ENCODE peak calls at places on chromosomes 11 and 22, in seven cellular contexts. A, S, L, G, Z, T and R are unnamed samples.

GRCh38 chr11:74777877-74778276 is 29.2 kb downstream of the RNF169 start:
- DNase-seq in A (no peak), S (no peak), L (no peak), G (no peak), Z (no peak), T (no peak), R (no peak)

GRCh38 chr22:34878996-34879395 is 187.0 kb upstream of the ISX start:
- DNase-seq in A (no peak), S (no peak), L (no peak), G (no peak), Z (no peak), T (no peak), R (no peak)

GRCh38 chr11:130873766-130874165 is 42.5 kb downstream of the SNX19 start:
- DNase-seq in A (no peak), S (no peak), L (no peak), G (no peak), Z (no peak), T (no peak), R (no peak)

GRCh38 chr11:92324890-92325289 is 100.3 kb downstream of the FAT3 start:
- DNase-seq in A (no peak), S (no peak), L (no peak), G (no peak), Z (no peak), T (no peak), R (no peak)

GRCh38 chr11:119882316-119882715 is 153.3 kb upstream of the NECTIN1 start:
- DNase-seq in A (no peak), S (no peak), L (no peak), G (no peak), Z (no peak), T (no peak), R (no peak)

GRCh38 chr11:71249301-71249700 is 3.1 kb downstream of the SHANK2 start:
- DNase-seq in A (no peak), S (peak; percentile 25), L (peak; percentile 22), G (peak; percentile 24), Z (no peak), T (no peak), R (no peak)

GRCh38 chr22:49307870-49308269 is 519.8 kb downstream of the BRD1 start:
- DNase-seq in A (no peak), S (peak; percentile 9), L (peak; percentile 12), G (peak; percentile 40), Z (no peak), T (no peak), R (peak; percentile 3)

GRCh38 chr22:25176175-25176574 is 23.5 kb upstream of the CRYBB3 start:
- DNase-seq in A (no peak), S (no peak), L (no peak), G (no peak), Z (no peak), T (no peak), R (no peak)

GRCh38 chr11:78838417-78838816 is 263.8 kb upstream of the NARS2 start:
- DNase-seq in A (no peak), S (no peak), L (no peak), G (no peak), Z (no peak), T (no peak), R (no peak)

GRCh38 chr11:79076526-79077115 is 364.2 kb downstream of the TENM4 start:
- DNase-seq in A (no peak), S (peak; percentile 50), L (peak; percentile 34), G (no peak), Z (peak; percentile 31), T (peak; percentile 51), R (peak; percentile 47)

GRCh38 chr11:109680127-109680526 is 258.1 kb downstream of the C11orf87 start:
- DNase-seq in A (no peak), S (no peak), L (no peak), G (no peak), Z (no peak), T (no peak), R (no peak)

GRCh38 chr11:10798330-10798980 is 10.3 kb downstream of the EIF4G2 start:
- DNase-seq in A (no peak), S (no peak), L (no peak), G (no peak), Z (no peak), T (no peak), R (no peak)

GRCh38 chr11:4606231-4607015 is 1.6 kb downstream of the TRIM68 start:
- DNase-seq in A (no peak), S (no peak), L (peak; percentile 25), G (no peak), Z (no peak), T (no peak), R (peak; percentile 22)

GRCh38 chr11:66297610-66298009 is 5.9 kb downstream of the TMEM151A start:
- DNase-seq in A (no peak), S (no peak), L (no peak), G (no peak), Z (no peak), T (no peak), R (no peak)

GRCh38 chr11:132158091-132158490 is 787.7 kb downstream of the NTM start:
- DNase-seq in A (no peak), S (peak; percentile 27), L (no peak), G (no peak), Z (peak; percentile 17), T (no peak), R (no peak)

GRCh38 chr22:38072322-38073149 is 11.4 kb downstream of the SLC16A8 start:
- DNase-seq in A (no peak), S (no peak), L (no peak), G (peak; percentile 58), Z (no peak), T (no peak), R (no peak)

GRCh38 chr11:746289-747175 is 732 bp upstream of the TALDO1 start:
- DNase-seq in A (peak; percentile 29), S (no peak), L (no peak), G (peak; percentile 65), Z (peak; percentile 45), T (no peak), R (no peak)

GRCh38 chr22:28141614-28142013 is 222.6 kb upstream of the PITPNB start:
- DNase-seq in A (no peak), S (no peak), L (no peak), G (no peak), Z (no peak), T (no peak), R (no peak)

GRCh38 chr22:28139993-28140392 is 220.9 kb upstream of the PITPNB start:
- DNase-seq in A (no peak), S (no peak), L (no peak), G (no peak), Z (no peak), T (no peak), R (no peak)

GRCh38 chr22:28143206-28143605 is 224.2 kb upstream of the PITPNB start:
- DNase-seq in A (no peak), S (no peak), L (no peak), G (no peak), Z (no peak), T (no peak), R (no peak)

GRCh38 chr22:28143961-28144745 is 225.1 kb upstream of the PITPNB start:
- DNase-seq in A (no peak), S (no peak), L (no peak), G (no peak), Z (no peak), T (no peak), R (no peak)

GRCh38 chr22:28142361-28142801 is 223.3 kb upstream of the PITPNB start:
- DNase-seq in A (no peak), S (no peak), L (no peak), G (no peak), Z (no peak), T (no peak), R (no peak)
- H3K4me3 ChIP-seq in A (no peak overlapping the region), S (no peak overlapping the region), L (no peak overlapping the region), G (no peak overlapping the region), Z (no peak overlapping the region), T (no peak overlapping the region), R (no peak overlapping the region)

DNA sequence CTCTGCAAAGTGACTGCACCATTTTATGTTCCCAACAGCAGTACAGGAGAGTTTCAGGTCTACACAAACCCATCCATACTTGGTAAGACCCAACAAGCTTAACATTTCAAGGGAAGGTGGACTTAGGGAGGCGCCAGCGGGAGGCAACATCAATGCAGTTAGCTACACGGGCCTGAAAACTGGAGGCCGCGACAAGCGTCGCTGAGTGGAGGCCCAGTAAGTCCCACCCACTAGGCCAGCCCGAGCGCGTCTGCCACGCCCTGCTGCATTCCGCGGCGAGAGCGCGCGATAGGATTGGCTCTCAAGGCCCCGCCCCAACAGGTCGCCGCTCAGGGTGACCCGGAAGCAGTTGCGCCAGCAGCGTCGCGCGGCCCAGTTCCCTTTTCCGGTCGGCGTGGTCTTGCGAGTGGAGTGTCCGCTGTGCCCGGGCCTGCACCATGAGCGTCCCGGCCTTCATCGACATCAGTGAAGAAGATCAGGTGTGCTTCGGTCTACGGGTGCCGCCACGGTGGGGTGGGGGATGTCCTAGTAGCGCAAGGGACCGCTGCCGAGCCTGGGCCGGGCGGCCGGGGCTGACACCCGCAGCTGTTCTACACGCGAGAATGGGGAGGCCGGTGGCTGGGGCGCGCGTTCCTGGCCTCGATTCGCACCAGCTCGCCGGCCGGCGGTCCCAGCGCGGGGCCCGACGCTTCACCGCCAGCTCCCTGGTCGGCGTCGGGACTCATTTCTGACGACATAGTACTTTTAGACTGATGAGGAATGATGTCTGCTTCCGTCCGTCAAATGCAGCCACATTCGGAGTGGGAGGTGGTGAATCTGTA is at the start of gene EIF3M:
- DNase-seq in A (peak; percentile 96), S (peak; percentile 97), L (peak; percentile 97), G (peak; percentile 98), Z (peak; percentile 99), T (peak; percentile 94), R (peak; percentile 97)
- TF ChIP-seq EP300 in A (no peak), S (no peak), L (peak; percentile 58), G (no peak), Z (no peak), T (no peak), R (no peak)

GRCh38 chr11:57638811-57639320 is 10.8 kb downstream of the YPEL4 start:
- DNase-seq in A (no peak), S (no peak), L (no peak), G (no peak), Z (no peak), T (no peak), R (no peak)
- H3K4me3 ChIP-seq in A (peak overlapping the region; percentile 95), S (peak overlapping the region; percentile 73), L (peak overlapping the region; percentile 79), G (peak overlapping the region; percentile 90), Z (peak overlapping the region; percentile 89), T (no peak overlapping the region), R (peak overlapping the region; percentile 74)

GRCh38 chr11:113105584-113105983 is 144.4 kb downstream of the NCAM1 start:
- DNase-seq in A (no peak), S (no peak), L (no peak), G (no peak), Z (no peak), T (no peak), R (no peak)

GRCh38 chr11:113106507-113106906 is 145.3 kb downstream of the NCAM1 start:
- DNase-seq in A (no peak), S (no peak), L (no peak), G (no peak), Z (no peak), T (no peak), R (no peak)

GRCh38 chr11:113113801-113114451 is 152.7 kb downstream of the NCAM1 start:
- DNase-seq in A (no peak), S (no peak), L (no peak), G (no peak), Z (no peak), T (no peak), R (no peak)

GRCh38 chr11:113111156-113111555 is 149.9 kb downstream of the NCAM1 start:
- DNase-seq in A (no peak), S (no peak), L (no peak), G (no peak), Z (no peak), T (no peak), R (no peak)

DNA sequence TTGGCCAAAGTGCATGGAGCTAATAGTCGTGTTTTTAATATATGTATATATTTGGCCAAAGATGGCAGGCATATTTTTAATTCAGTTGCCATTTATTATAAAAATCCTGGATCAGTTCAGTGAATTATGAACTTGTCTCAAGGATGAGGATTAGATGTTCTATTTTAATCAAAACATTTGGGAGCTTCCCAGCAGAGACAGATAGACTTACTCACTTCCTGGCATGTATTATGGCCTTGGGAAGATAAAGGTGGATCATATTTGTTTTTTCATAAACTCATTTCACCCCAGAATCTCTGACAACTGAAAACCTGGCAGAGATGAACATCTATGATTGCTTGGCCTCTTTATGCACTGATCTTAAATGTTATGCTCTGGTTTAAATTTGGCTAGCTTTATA is 148.8 kb downstream of the NCAM1 start:
- DNase-seq in A (no peak), S (no peak), L (no peak), G (no peak), Z (no peak), T (no peak), R (no peak)
- TF ChIP-seq EP300 in A (no peak), S (no peak), L (no peak), G (no peak), Z (no peak), T (no peak), R (no peak)